ENCODE peak calls at places on chromosomes 12 and 14, in six cellular contexts. One of them, this sample, is unnamed.

GRCh38 chr12:75933136-75933535 is 98.4 kb downstream of the PHLDA1 start:
- DNase-seq in fibroblast of the aortic adventitia: peak
- DNase-seq in bronchial epithelial cell: peak
- DNase-seq in ELF-1: no peak
- DNase-seq in stimulated activated CD8-positive, alpha-beta memory T cell treated with anti-CD3 and anti-CD28 coated beads, Interleukin-7, amount 100 ng/mL, for 1 hour: no peak
- DNase-seq in KG1: no peak
- DNase-seq in this sample: peak

GRCh38 chr14:100122481-100123215 is 36.8 kb downstream of the DEGS2 start:
- DNase-seq in KG1: no peak
- DNase-seq in stimulated activated CD8-positive, alpha-beta memory T cell treated with anti-CD3 and anti-CD28 coated beads, Interleukin-7, amount 100 ng/mL, for 1 hour: no peak
- DNase-seq in fibroblast of the aortic adventitia: no peak
- DNase-seq in bronchial epithelial cell: no peak
- DNase-seq in ELF-1: no peak
- DNase-seq in this sample: no peak

GRCh38 chr12:64655141-64655540 is 44.8 kb downstream of the RASSF3 start:
- DNase-seq in ELF-1: no peak
- DNase-seq in KG1: no peak
- DNase-seq in fibroblast of the aortic adventitia: no peak
- DNase-seq in bronchial epithelial cell: peak
- DNase-seq in stimulated activated CD8-positive, alpha-beta memory T cell treated with anti-CD3 and anti-CD28 coated beads, Interleukin-7, amount 100 ng/mL, for 1 hour: no peak
- DNase-seq in this sample: peak

GRCh38 chr12:104742551-104742961 is 215.5 kb downstream of the SLC41A2 start:
- DNase-seq in stimulated activated CD8-positive, alpha-beta memory T cell treated with anti-CD3 and anti-CD28 coated beads, Interleukin-7, amount 100 ng/mL, for 1 hour: no peak
- DNase-seq in ELF-1: no peak
- DNase-seq in fibroblast of the aortic adventitia: no peak
- DNase-seq in bronchial epithelial cell: no peak
- DNase-seq in KG1: no peak
- DNase-seq in this sample: no peak

GRCh38 chr12:45388545-45388944 is 172.7 kb downstream of the ANO6 start:
- DNase-seq in ELF-1: peak
- DNase-seq in fibroblast of the aortic adventitia: peak
- DNase-seq in KG1: no peak
- DNase-seq in bronchial epithelial cell: no peak
- DNase-seq in stimulated activated CD8-positive, alpha-beta memory T cell treated with anti-CD3 and anti-CD28 coated beads, Interleukin-7, amount 100 ng/mL, for 1 hour: no peak
- DNase-seq in this sample: peak

GRCh38 chr14:55760801-55761200 is 180.8 kb downstream of the KTN1 start:
- DNase-seq in stimulated activated CD8-positive, alpha-beta memory T cell treated with anti-CD3 and anti-CD28 coated beads, Interleukin-7, amount 100 ng/mL, for 1 hour: no peak
- DNase-seq in fibroblast of the aortic adventitia: no peak
- DNase-seq in ELF-1: no peak
- DNase-seq in KG1: no peak
- DNase-seq in bronchial epithelial cell: no peak
- DNase-seq in this sample: no peak

GRCh38 chr14:74207943-74208342 is 31.3 kb upstream of the VSX2 start:
- DNase-seq in bronchial epithelial cell: peak
- DNase-seq in ELF-1: no peak
- DNase-seq in stimulated activated CD8-positive, alpha-beta memory T cell treated with anti-CD3 and anti-CD28 coated beads, Interleukin-7, amount 100 ng/mL, for 1 hour: no peak
- DNase-seq in fibroblast of the aortic adventitia: no peak
- DNase-seq in KG1: no peak
- DNase-seq in this sample: peak

GRCh38 chr12:132583736-132584135 is 26.6 kb downstream of the LRCOL1 start:
- DNase-seq in bronchial epithelial cell: no peak
- DNase-seq in stimulated activated CD8-positive, alpha-beta memory T cell treated with anti-CD3 and anti-CD28 coated beads, Interleukin-7, amount 100 ng/mL, for 1 hour: no peak
- DNase-seq in fibroblast of the aortic adventitia: no peak
- DNase-seq in KG1: no peak
- DNase-seq in ELF-1: peak
- DNase-seq in this sample: no peak

GRCh38 chr14:22892488-22892887 is 9.5 kb downstream of the REM2 start:
- DNase-seq in fibroblast of the aortic adventitia: no peak
- DNase-seq in bronchial epithelial cell: no peak
- DNase-seq in stimulated activated CD8-positive, alpha-beta memory T cell treated with anti-CD3 and anti-CD28 coated beads, Interleukin-7, amount 100 ng/mL, for 1 hour: no peak
- DNase-seq in ELF-1: no peak
- DNase-seq in KG1: no peak
- DNase-seq in this sample: no peak

GRCh38 chr12:100908501-100908900 is 113.9 kb downstream of the ANO4 start:
- DNase-seq in ELF-1: no peak
- DNase-seq in fibroblast of the aortic adventitia: peak
- DNase-seq in stimulated activated CD8-positive, alpha-beta memory T cell treated with anti-CD3 and anti-CD28 coated beads, Interleukin-7, amount 100 ng/mL, for 1 hour: no peak
- DNase-seq in KG1: no peak
- DNase-seq in bronchial epithelial cell: peak
- DNase-seq in this sample: peak

GRCh38 chr12:10331642-10332239 is 24.1 kb downstream of the KLRD1 start:
- DNase-seq in ELF-1: peak
- DNase-seq in stimulated activated CD8-positive, alpha-beta memory T cell treated with anti-CD3 and anti-CD28 coated beads, Interleukin-7, amount 100 ng/mL, for 1 hour: no peak
- DNase-seq in fibroblast of the aortic adventitia: peak
- DNase-seq in bronchial epithelial cell: peak
- DNase-seq in KG1: no peak
- DNase-seq in this sample: peak

This sample was measured in epithelial cell of esophagus.